ENCODE peak calls at places on chromosomes 6 and 20, in nine cellular contexts. R is endothelial cell, H is foreskin fibroblast, W is Calu3, Q is mucosa of descending colon, P is OCI-LY7, O is GM23338, T is fibroblast of villous mesenchyme, N is lung. I is an unnamed sample.

GRCh38 chr20:17314262-17314661 is 87.4 kb downstream of the PCSK2 start:
- DNase-seq in T (no peak), Q (no peak), N (no peak), H (no peak), W (no peak), R (no peak), O (no peak), P (no peak), I (no peak)

GRCh38 chr6:10962673-10963072 is 75.8 kb downstream of the SYCP2L start:
- DNase-seq in R (no peak), Q (no peak), N (no peak), W (no peak), H (peak; percentile 58), O (no peak), T (peak; percentile 93), P (no peak), I (no peak)

GRCh38 chr6:155121699-155122098 is 126.6 kb downstream of the TIAM2 start:
- DNase-seq in O (peak; percentile 74), Q (no peak), P (no peak), T (peak; percentile 39), R (no peak), H (no peak), N (no peak), W (no peak), I (no peak)

GRCh38 chr6:106381871-106382270 is 21.4 kb downstream of the CRYBG1 start:
- DNase-seq in Q (no peak), N (no peak), R (no peak), H (no peak), T (no peak), P (peak; percentile 54), O (peak; percentile 17), W (peak; percentile 51), I (no peak)

GRCh38 chr20:58570181-58570859 is 55.1 kb upstream of the APCDD1L start:
- DNase-seq in R (no peak), W (no peak), N (no peak), Q (no peak), T (no peak), P (no peak), H (peak; percentile 12), O (no peak), I (no peak)

GRCh38 chr6:137738931-137739504 is 128.0 kb upstream of the TNFAIP3 start:
- DNase-seq in N (no peak), R (no peak), T (no peak), P (no peak), O (no peak), W (no peak), H (no peak), Q (no peak), I (no peak)

GRCh38 chr6:114718716-114719270 is 376.0 kb upstream of the HS3ST5 start:
- DNase-seq in P (no peak), W (no peak), T (no peak), N (no peak), O (no peak), H (no peak), Q (no peak), R (no peak), I (no peak)

GRCh38 chr20:35629432-35630145 is 14.0 kb downstream of the SPAG4 start:
- DNase-seq in P (no peak), H (no peak), Q (no peak), O (no peak), T (peak; percentile 25), N (no peak), R (no peak), W (no peak), I (no peak)

GRCh38 chr6:29723666-29724588 is 693 bp downstream of the HLA-F start:
- DNase-seq in W (peak; percentile 17), O (peak; percentile 80), T (peak; percentile 14), R (peak; percentile 35), H (no peak), P (peak; percentile 39), N (peak; percentile 50), Q (peak; percentile 78), I (peak; percentile 88)

GRCh38 chr6:125750692-125751333 is 1.4 kb downstream of the HEY2 start:
- DNase-seq in Q (no peak), O (no peak), P (no peak), W (no peak), H (no peak), R (no peak), N (no peak), T (no peak), I (no peak)

DNA sequence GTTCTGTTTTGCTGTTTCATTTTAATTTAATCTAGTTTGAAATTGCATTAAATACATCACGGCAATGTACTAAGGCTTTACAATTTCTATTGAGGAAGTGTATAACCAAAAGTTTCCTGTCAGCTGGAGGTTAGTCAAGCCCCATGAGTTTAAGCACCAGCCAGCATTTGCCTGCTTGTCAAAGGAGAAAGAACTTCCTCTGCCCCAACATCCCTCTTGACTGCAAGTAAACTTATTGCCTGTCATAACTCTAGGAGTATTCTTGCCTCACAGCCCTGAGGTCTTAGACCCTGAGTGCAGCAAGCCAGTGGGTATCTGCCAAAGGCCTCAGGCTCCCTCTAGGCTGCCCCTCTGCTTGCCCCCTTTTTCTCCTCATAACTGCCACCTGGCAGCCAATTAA is 106.7 kb upstream of the INSM1 start:
- DNase-seq in Q (no peak), H (no peak), W (no peak), R (no peak), O (no peak), T (no peak), P (peak; percentile 1), N (no peak), I (no peak)
- TF ChIP-seq CTCF in Q (no peak), H (no peak), W (no peak), R (no peak), O (no peak), T (no peak), P (no peak), N (no peak), I (no peak)

GRCh38 chr6:156954781-156955180 is 177.6 kb downstream of the ARID1B start:
- DNase-seq in W (no peak), T (no peak), O (no peak), R (no peak), P (no peak), Q (no peak), H (no peak), N (no peak), I (no peak)

GRCh38 chr6:156953125-156953477 is 175.9 kb downstream of the ARID1B start:
- DNase-seq in W (no peak), T (no peak), H (no peak), Q (no peak), R (no peak), O (no peak), N (no peak), P (no peak), I (no peak)

GRCh38 chr6:156952401-156952800 is 175.2 kb downstream of the ARID1B start:
- DNase-seq in T (no peak), O (no peak), Q (no peak), W (no peak), H (no peak), P (no peak), N (no peak), R (no peak), I (no peak)

GRCh38 chr6:156954191-156954590 is 177.0 kb downstream of the ARID1B start:
- DNase-seq in O (no peak), R (no peak), P (no peak), H (no peak), W (no peak), N (no peak), T (no peak), Q (no peak), I (no peak)

GRCh38 chr6:156953478-156954146 is 176.4 kb downstream of the ARID1B start:
- DNase-seq in Q (no peak), W (peak; percentile 73), N (no peak), T (peak; percentile 97), O (peak; percentile 84), P (peak; percentile 19), R (no peak), H (peak; percentile 93), I (peak; percentile 51)
- TF ChIP-seq CTCF in Q (no peak), W (no peak), N (no peak), T (peak; percentile 53), O (peak; percentile 21), P (no peak), R (no peak), H (peak; percentile 21), I (no peak)

DNA sequence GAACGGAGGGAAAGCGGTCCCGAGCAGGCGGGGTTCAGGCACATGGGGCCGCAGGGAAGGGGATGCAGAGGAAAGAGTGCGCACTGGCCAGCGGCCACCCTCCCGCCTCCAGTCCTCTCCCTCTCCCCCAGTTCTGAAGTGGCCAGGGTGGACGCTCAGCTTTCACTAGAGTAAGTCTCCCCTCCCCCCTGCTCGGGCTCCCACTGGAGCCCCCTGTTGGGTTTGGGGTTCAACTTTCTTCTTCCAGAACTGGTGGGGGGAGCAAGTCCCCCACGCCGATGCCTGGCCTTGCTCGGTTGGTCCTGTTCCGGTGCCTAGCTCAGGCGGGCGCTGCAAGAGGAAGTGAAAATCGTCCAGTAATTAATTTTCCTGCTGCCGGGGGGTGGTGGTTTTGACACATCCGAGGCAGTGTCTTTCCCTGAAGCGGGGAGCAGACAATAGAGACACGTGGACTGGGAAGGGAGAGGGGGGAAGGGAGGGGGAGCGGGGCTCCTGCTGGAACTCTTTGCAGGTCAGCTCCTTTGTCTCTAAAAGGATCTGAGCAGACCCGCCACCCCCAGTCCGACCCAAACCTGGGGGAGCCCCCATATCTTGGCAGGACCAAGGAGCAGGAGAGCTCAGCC is 824 bp upstream of the SCRT2 start:
- DNase-seq in W (no peak), N (no peak), R (no peak), H (no peak), T (no peak), Q (no peak), P (peak; percentile 50), O (peak; percentile 45), I (no peak)
- TF ChIP-seq CTCF in W (no peak), N (no peak), R (no peak), H (no peak), T (no peak), Q (no peak), P (no peak), O (no peak), I (no peak)

GRCh38 chr20:43934833-43935232 is 20.2 kb downstream of the TOX2 start:
- DNase-seq in H (no peak), T (no peak), R (no peak), P (no peak), W (no peak), O (no peak), Q (no peak), N (no peak), I (no peak)

GRCh38 chr20:43936805-43937204 is 22.2 kb downstream of the TOX2 start:
- DNase-seq in H (no peak), R (no peak), W (no peak), P (no peak), Q (no peak), O (no peak), T (no peak), N (no peak), I (no peak)

GRCh38 chr20:43936371-43936770 is 21.7 kb downstream of the TOX2 start:
- DNase-seq in H (peak; percentile 30), W (no peak), Q (no peak), R (no peak), T (peak; percentile 67), P (no peak), O (no peak), N (no peak), I (no peak)

GRCh38 chr20:43926691-43927090 is 12.0 kb downstream of the TOX2 start:
- DNase-seq in O (no peak), R (no peak), P (no peak), W (no peak), H (no peak), N (no peak), T (no peak), Q (no peak), I (no peak)

DNA sequence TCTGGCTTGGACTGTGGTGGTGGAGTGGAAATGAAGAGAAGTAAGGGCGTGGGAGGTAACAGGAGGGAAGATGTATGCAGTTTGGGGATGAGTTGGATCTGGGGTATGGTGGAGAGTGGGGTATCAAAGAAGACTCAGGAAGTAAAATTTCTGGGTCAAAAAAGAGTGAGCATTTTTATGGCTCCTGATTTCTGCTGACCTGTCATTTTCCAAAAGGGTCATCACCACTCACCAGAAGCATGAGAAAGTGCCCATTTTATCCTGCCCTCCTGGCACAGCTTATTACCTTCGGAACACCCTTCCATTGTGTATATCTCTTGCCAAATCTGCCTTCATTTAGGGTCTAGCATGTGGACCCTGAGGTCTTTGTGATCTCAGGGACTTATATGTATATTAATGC is 17.3 kb downstream of the TOX2 start:
- DNase-seq in P (no peak), R (no peak), O (no peak), Q (no peak), W (no peak), H (no peak), N (no peak), T (no peak), I (no peak)
- TF ChIP-seq CTCF in P (no peak), R (no peak), O (no peak), Q (no peak), W (no peak), H (no peak), N (no peak), T (no peak), I (no peak)